ENCODE peak calls at places on chromosome 17, in nine cellular contexts. One of them, this sample, is unnamed. For H3K4me1, the result is how much of the 10 kb centered on the place peaks cover.

GRCh38 chr17:73358668-73359067 is 46.9 kb upstream of the CDC42EP4 start:
- DNase-seq in prostate gland: peak
- DNase-seq in breast epithelium: no peak
- DNase-seq in A549: no peak
- DNase-seq in gastrocnemius medialis: no peak
- DNase-seq in Peyer's patch: no peak
- DNase-seq in transverse colon: no peak
- DNase-seq in uterus: no peak
- DNase-seq in right lobe of liver: no peak
- DNase-seq in this sample: no peak

GRCh38 chr17:54947396-54947795 is 21.1 kb downstream of the COX11 start:
- DNase-seq in transverse colon: no peak
- DNase-seq in A549: no peak
- DNase-seq in uterus: no peak
- DNase-seq in right lobe of liver: no peak
- DNase-seq in Peyer's patch: no peak
- DNase-seq in prostate gland: no peak
- DNase-seq in gastrocnemius medialis: no peak
- DNase-seq in breast epithelium: no peak
- DNase-seq in this sample: no peak

GRCh38 chr17:59620518-59621259 is 994 bp downstream of the CLTC start:
- DNase-seq in transverse colon: peak
- DNase-seq in uterus: peak
- DNase-seq in gastrocnemius medialis: peak
- DNase-seq in Peyer's patch: peak
- DNase-seq in A549: peak
- DNase-seq in right lobe of liver: peak
- DNase-seq in breast epithelium: no peak
- DNase-seq in prostate gland: peak
- DNase-seq in this sample: peak

GRCh38 chr17:8649157-8650118 is 18.9 kb upstream of the MYH10 start:
- DNase-seq in transverse colon: no peak
- DNase-seq in right lobe of liver: no peak
- DNase-seq in breast epithelium: no peak
- DNase-seq in gastrocnemius medialis: peak
- DNase-seq in A549: no peak
- DNase-seq in uterus: peak
- DNase-seq in Peyer's patch: no peak
- DNase-seq in prostate gland: no peak
- DNase-seq in this sample: peak

GRCh38 chr17:67078292-67078691 is 33.9 kb downstream of the CACNG1 start:
- DNase-seq in prostate gland: no peak
- DNase-seq in uterus: no peak
- DNase-seq in gastrocnemius medialis: no peak
- DNase-seq in A549: no peak
- DNase-seq in breast epithelium: no peak
- DNase-seq in right lobe of liver: no peak
- DNase-seq in transverse colon: no peak
- DNase-seq in Peyer's patch: no peak
- DNase-seq in this sample: no peak

GRCh38 chr17:986322-986929 is 6.8 kb upstream of the NXN start:
- DNase-seq in right lobe of liver: no peak
- DNase-seq in uterus: no peak
- DNase-seq in transverse colon: no peak
- DNase-seq in gastrocnemius medialis: no peak
- DNase-seq in A549: no peak
- DNase-seq in prostate gland: no peak
- DNase-seq in breast epithelium: no peak
- DNase-seq in Peyer's patch: no peak
- DNase-seq in this sample: no peak

GRCh38 chr17:80138856-80139426 is 8.0 kb downstream of the EIF4A3 start:
- DNase-seq in uterus: no peak
- DNase-seq in gastrocnemius medialis: no peak
- DNase-seq in breast epithelium: no peak
- DNase-seq in A549: no peak
- DNase-seq in transverse colon: peak
- DNase-seq in right lobe of liver: no peak
- DNase-seq in prostate gland: no peak
- DNase-seq in Peyer's patch: no peak
- DNase-seq in this sample: no peak

GRCh38 chr17:38357488-38358123 is 6.0 kb downstream of the SOCS7 start:
- DNase-seq in Peyer's patch: no peak
- DNase-seq in A549: no peak
- DNase-seq in gastrocnemius medialis: no peak
- DNase-seq in right lobe of liver: no peak
- DNase-seq in prostate gland: peak
- DNase-seq in transverse colon: no peak
- DNase-seq in uterus: no peak
- DNase-seq in breast epithelium: no peak
- DNase-seq in this sample: peak

GRCh38 chr17:68624381-68624780 is 23.2 kb upstream of the FAM20A start:
- DNase-seq in uterus: no peak
- DNase-seq in prostate gland: no peak
- DNase-seq in A549: no peak
- DNase-seq in right lobe of liver: no peak
- DNase-seq in breast epithelium: no peak
- DNase-seq in gastrocnemius medialis: no peak
- DNase-seq in Peyer's patch: no peak
- DNase-seq in transverse colon: no peak
- DNase-seq in this sample: no peak

GRCh38 chr17:28384281-28385036 is 13.0 kb downstream of the SARM1 start:
- DNase-seq in prostate gland: peak
- DNase-seq in uterus: no peak
- DNase-seq in right lobe of liver: peak
- DNase-seq in A549: no peak
- DNase-seq in transverse colon: peak
- DNase-seq in Peyer's patch: peak
- DNase-seq in gastrocnemius medialis: no peak
- DNase-seq in breast epithelium: no peak
- DNase-seq in this sample: no peak

GRCh38 chr17:142876-143784 is 5.8 kb downstream of the SCGB1C2 start:
- DNase-seq in gastrocnemius medialis: no peak
- DNase-seq in right lobe of liver: no peak
- DNase-seq in prostate gland: no peak
- DNase-seq in transverse colon: no peak
- DNase-seq in breast epithelium: no peak
- DNase-seq in A549: no peak
- DNase-seq in uterus: no peak
- DNase-seq in Peyer's patch: peak
- DNase-seq in this sample: peak

GRCh38 chr17:78568494-78569115 is 8.6 kb downstream of the DNAH17 start:
- DNase-seq in gastrocnemius medialis: no peak
- DNase-seq in right lobe of liver: no peak
- DNase-seq in transverse colon: no peak
- DNase-seq in uterus: no peak
- DNase-seq in A549: no peak
- DNase-seq in prostate gland: no peak
- DNase-seq in Peyer's patch: no peak
- DNase-seq in breast epithelium: no peak
- DNase-seq in this sample: no peak

GRCh38 chr17:63699638-63700527 is at the start of gene LIMD2:
- DNase-seq in right lobe of liver: peak
- DNase-seq in uterus: peak
- DNase-seq in gastrocnemius medialis: no peak
- DNase-seq in prostate gland: peak
- DNase-seq in transverse colon: peak
- DNase-seq in breast epithelium: no peak
- DNase-seq in Peyer's patch: peak
- DNase-seq in A549: peak
- DNase-seq in this sample: peak

GRCh38 chr17:63698886-63699637 is 863 bp downstream of the LIMD2 start:
- DNase-seq in prostate gland: no peak
- DNase-seq in breast epithelium: no peak
- DNase-seq in A549: no peak
- DNase-seq in gastrocnemius medialis: no peak
- DNase-seq in transverse colon: peak
- DNase-seq in Peyer's patch: peak
- DNase-seq in right lobe of liver: peak
- DNase-seq in uterus: peak
- DNase-seq in this sample: peak

GRCh38 chr17:63701477-63702222 is 1.7 kb upstream of the LIMD2 start:
- DNase-seq in breast epithelium: no peak
- DNase-seq in right lobe of liver: no peak
- DNase-seq in A549: no peak
- DNase-seq in uterus: no peak
- DNase-seq in gastrocnemius medialis: no peak
- DNase-seq in Peyer's patch: peak
- DNase-seq in prostate gland: no peak
- DNase-seq in transverse colon: peak
- DNase-seq in this sample: no peak

GRCh38 chr17:63702223-63702577 is 2.3 kb upstream of the LIMD2 start:
- DNase-seq in prostate gland: no peak
- DNase-seq in right lobe of liver: no peak
- DNase-seq in gastrocnemius medialis: no peak
- DNase-seq in transverse colon: peak
- DNase-seq in A549: no peak
- DNase-seq in breast epithelium: no peak
- DNase-seq in uterus: no peak
- DNase-seq in Peyer's patch: peak
- DNase-seq in this sample: no peak

DNA sequence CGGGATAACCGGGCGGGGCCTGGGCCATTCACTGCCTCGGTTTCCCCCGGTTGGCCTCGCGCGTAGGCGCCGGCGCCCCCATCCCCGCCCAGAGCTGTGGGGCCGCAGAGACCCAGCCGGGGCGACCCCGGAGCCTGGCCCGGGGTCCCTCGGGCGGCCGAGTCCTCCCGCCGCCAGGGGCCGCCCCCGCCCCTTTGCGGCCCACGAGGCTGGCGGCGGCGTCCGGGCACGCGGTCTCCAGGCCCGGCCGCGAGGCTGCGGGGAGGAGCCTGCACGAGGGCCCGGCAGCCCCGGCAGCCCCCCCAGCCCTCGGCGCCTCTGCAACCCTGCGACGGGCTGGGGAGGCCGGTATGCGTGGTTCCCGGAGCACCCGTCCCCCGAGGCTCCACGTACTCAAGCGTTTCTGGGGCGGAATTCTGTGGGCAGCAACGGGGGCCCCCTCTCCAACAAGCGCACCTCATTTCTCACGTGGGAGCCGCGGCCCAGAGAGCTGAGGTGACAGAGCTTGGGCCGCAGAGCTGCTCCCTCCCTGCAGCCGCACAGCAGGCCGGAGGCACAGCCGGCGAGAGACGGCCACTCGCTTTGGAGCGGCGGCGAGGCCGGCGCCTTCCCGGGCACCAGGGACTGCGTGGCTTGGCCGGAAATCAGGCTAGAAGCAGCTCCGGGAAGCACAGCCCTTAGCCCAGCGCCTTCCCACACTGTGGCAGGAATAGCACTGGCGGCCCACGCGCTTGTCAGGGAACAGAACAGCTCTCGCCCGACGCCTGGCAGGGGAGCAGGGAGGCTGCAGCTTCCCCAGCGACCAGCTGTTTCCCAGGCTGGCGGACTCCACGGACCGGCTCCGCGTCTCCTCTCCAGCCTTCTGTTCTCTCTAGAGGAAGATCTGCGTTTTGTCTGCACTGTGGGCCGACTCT is 860 bp upstream of the LIMD2 start:
- DNase-seq in Peyer's patch: peak
- DNase-seq in uterus: peak
- DNase-seq in right lobe of liver: peak
- DNase-seq in breast epithelium: no peak
- DNase-seq in A549: no peak
- DNase-seq in prostate gland: no peak
- DNase-seq in transverse colon: peak
- DNase-seq in gastrocnemius medialis: no peak
- DNase-seq in this sample: peak
- TF ChIP-seq POLR2A in Peyer's patch: no peak
- TF ChIP-seq POLR2A in uterus: no peak
- TF ChIP-seq POLR2A in right lobe of liver: no peak
- TF ChIP-seq POLR2A in breast epithelium: no peak
- TF ChIP-seq POLR2A in A549: no peak
- TF ChIP-seq POLR2A in prostate gland: no peak
- TF ChIP-seq POLR2A in transverse colon: no peak
- TF ChIP-seq POLR2A in gastrocnemius medialis: no peak
- TF ChIP-seq POLR2A in this sample: no peak

GRCh38 chr17:34241062-34241461 is 14.0 kb upstream of the CCL2 start:
- DNase-seq in A549: no peak
- DNase-seq in right lobe of liver: peak
- DNase-seq in transverse colon: peak
- DNase-seq in gastrocnemius medialis: peak
- DNase-seq in Peyer's patch: no peak
- DNase-seq in breast epithelium: no peak
- DNase-seq in prostate gland: no peak
- DNase-seq in uterus: peak
- DNase-seq in this sample: peak
- H3K4me1 ChIP-seq in A549: under half
- H3K4me1 ChIP-seq in right lobe of liver: under half
- H3K4me1 ChIP-seq in transverse colon: under half
- H3K4me1 ChIP-seq in gastrocnemius medialis: half or more
- H3K4me1 ChIP-seq in Peyer's patch: under half
- H3K4me1 ChIP-seq in breast epithelium: under half
- H3K4me1 ChIP-seq in prostate gland: under half
- H3K4me1 ChIP-seq in uterus: under half
- H3K4me1 ChIP-seq in this sample: under half

GRCh38 chr17:62913971-62914370 is 52.1 kb upstream of the TANC2 start:
- DNase-seq in uterus: no peak
- DNase-seq in A549: no peak
- DNase-seq in prostate gland: no peak
- DNase-seq in gastrocnemius medialis: no peak
- DNase-seq in transverse colon: no peak
- DNase-seq in Peyer's patch: no peak
- DNase-seq in breast epithelium: no peak
- DNase-seq in right lobe of liver: no peak
- DNase-seq in this sample: no peak
- TF ChIP-seq POLR2A in uterus: no peak
- TF ChIP-seq POLR2A in A549: no peak
- TF ChIP-seq POLR2A in prostate gland: no peak
- TF ChIP-seq POLR2A in gastrocnemius medialis: no peak
- TF ChIP-seq POLR2A in transverse colon: no peak
- TF ChIP-seq POLR2A in Peyer's patch: no peak
- TF ChIP-seq POLR2A in breast epithelium: no peak
- TF ChIP-seq POLR2A in right lobe of liver: no peak
- TF ChIP-seq POLR2A in this sample: no peak

DNA sequence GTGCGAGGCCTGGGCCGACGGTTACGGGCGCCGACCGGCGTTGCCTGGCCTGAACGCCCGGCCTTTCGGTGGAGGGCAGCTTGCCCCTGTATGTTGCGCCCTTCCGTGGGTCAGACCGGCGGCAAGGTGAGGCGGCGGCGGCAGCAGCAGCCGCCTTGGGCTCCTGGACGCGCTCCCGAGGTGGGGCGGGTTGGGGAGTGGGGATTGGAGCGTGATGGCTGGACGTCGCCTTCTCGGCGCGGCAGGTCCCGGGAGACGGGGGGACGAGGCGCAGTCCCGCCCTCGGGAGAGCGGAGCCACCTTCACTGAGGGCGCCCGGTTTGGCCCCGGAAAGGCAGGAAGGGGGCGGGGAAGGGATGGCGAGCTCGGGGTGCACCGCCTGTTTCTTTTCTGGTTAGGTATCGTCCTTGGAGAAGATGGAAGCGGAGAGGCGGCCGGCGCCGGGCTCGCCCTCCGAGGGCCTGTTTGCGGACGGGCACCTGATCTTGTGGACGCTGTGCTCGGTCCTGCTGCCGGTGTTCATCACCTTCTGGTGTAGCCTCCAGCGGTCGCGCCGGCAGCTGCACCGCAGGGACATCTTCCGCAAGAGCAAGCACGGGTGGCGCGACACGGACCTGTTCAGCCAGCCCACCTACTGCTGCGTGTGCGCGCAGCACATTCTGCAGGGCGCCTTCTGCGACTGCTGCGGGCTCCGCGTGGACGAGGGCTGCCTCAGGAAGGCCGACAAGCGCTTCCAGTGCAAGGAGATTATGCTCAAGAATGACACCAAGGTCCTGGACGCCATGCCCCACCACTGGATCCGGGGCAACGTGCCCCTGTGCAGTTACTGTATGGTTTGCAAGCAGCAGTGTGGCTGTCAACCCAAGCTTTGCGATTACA is 668 bp downstream of the DGKE start:
- DNase-seq in A549: peak
- DNase-seq in gastrocnemius medialis: peak
- DNase-seq in transverse colon: peak
- DNase-seq in Peyer's patch: peak
- DNase-seq in prostate gland: peak
- DNase-seq in uterus: peak
- DNase-seq in breast epithelium: no peak
- DNase-seq in right lobe of liver: peak
- DNase-seq in this sample: peak
- H3K4me1 ChIP-seq in A549: under half
- H3K4me1 ChIP-seq in gastrocnemius medialis: under half
- H3K4me1 ChIP-seq in transverse colon: under half
- H3K4me1 ChIP-seq in Peyer's patch: under half
- H3K4me1 ChIP-seq in prostate gland: under half
- H3K4me1 ChIP-seq in uterus: under half
- H3K4me1 ChIP-seq in breast epithelium: under half
- H3K4me1 ChIP-seq in right lobe of liver: under half
- H3K4me1 ChIP-seq in this sample: under half

This sample was measured in adrenal gland.